ENCODE peak calls at places on chromosome 4, in eight cellular contexts. One of them, this sample, is unnamed.

GRCh38 chr4:35052546-35052945 is 1191.8 kb downstream of the ARAP2 start:
- DNase-seq in heart right ventricle: no peak
- DNase-seq in LHCN-M2: no peak
- DNase-seq in substantia nigra: no peak
- DNase-seq in effector CD4-positive, alpha-beta T cell: no peak
- DNase-seq in NCI-H510A treated with DMSO at 0.1 percent for 48 hours: no peak
- DNase-seq in upper lobe of left lung: no peak
- DNase-seq in NCI-H1694 treated with DMSO at 0.1 percent for 48 hours: no peak
- DNase-seq in this sample: no peak

GRCh38 chr4:113256946-113257345 is 207.5 kb downstream of the ANK2 start:
- DNase-seq in NCI-H510A treated with DMSO at 0.1 percent for 48 hours: no peak
- DNase-seq in LHCN-M2: no peak
- DNase-seq in heart right ventricle: no peak
- DNase-seq in effector CD4-positive, alpha-beta T cell: no peak
- DNase-seq in substantia nigra: no peak
- DNase-seq in NCI-H1694 treated with DMSO at 0.1 percent for 48 hours: peak
- DNase-seq in upper lobe of left lung: no peak
- DNase-seq in this sample: no peak

GRCh38 chr4:40886931-40887330 is 137.2 kb downstream of the NSUN7 start:
- DNase-seq in upper lobe of left lung: no peak
- DNase-seq in LHCN-M2: no peak
- DNase-seq in effector CD4-positive, alpha-beta T cell: no peak
- DNase-seq in substantia nigra: no peak
- DNase-seq in NCI-H1694 treated with DMSO at 0.1 percent for 48 hours: no peak
- DNase-seq in NCI-H510A treated with DMSO at 0.1 percent for 48 hours: no peak
- DNase-seq in heart right ventricle: no peak
- DNase-seq in this sample: no peak

GRCh38 chr4:143699331-143700059 is 980 bp downstream of the FREM3 start:
- DNase-seq in LHCN-M2: no peak
- DNase-seq in effector CD4-positive, alpha-beta T cell: no peak
- DNase-seq in NCI-H1694 treated with DMSO at 0.1 percent for 48 hours: no peak
- DNase-seq in upper lobe of left lung: peak
- DNase-seq in heart right ventricle: peak
- DNase-seq in substantia nigra: no peak
- DNase-seq in NCI-H510A treated with DMSO at 0.1 percent for 48 hours: no peak
- DNase-seq in this sample: no peak

GRCh38 chr4:65943076-65943475 is 272.8 kb upstream of the EPHA5 start:
- DNase-seq in NCI-H1694 treated with DMSO at 0.1 percent for 48 hours: no peak
- DNase-seq in heart right ventricle: no peak
- DNase-seq in substantia nigra: no peak
- DNase-seq in LHCN-M2: peak
- DNase-seq in upper lobe of left lung: no peak
- DNase-seq in NCI-H510A treated with DMSO at 0.1 percent for 48 hours: no peak
- DNase-seq in effector CD4-positive, alpha-beta T cell: no peak
- DNase-seq in this sample: no peak

GRCh38 chr4:70721747-70722146 is at the start of gene RUFY3:
- DNase-seq in NCI-H510A treated with DMSO at 0.1 percent for 48 hours: peak
- DNase-seq in heart right ventricle: no peak
- DNase-seq in upper lobe of left lung: no peak
- DNase-seq in NCI-H1694 treated with DMSO at 0.1 percent for 48 hours: peak
- DNase-seq in LHCN-M2: peak
- DNase-seq in substantia nigra: peak
- DNase-seq in effector CD4-positive, alpha-beta T cell: no peak
- DNase-seq in this sample: peak

GRCh38 chr4:40301592-40301991 is 33.5 kb upstream of the CHRNA9 start:
- DNase-seq in effector CD4-positive, alpha-beta T cell: peak
- DNase-seq in upper lobe of left lung: peak
- DNase-seq in LHCN-M2: no peak
- DNase-seq in NCI-H510A treated with DMSO at 0.1 percent for 48 hours: no peak
- DNase-seq in heart right ventricle: no peak
- DNase-seq in NCI-H1694 treated with DMSO at 0.1 percent for 48 hours: no peak
- DNase-seq in substantia nigra: no peak
- DNase-seq in this sample: no peak

GRCh38 chr4:123603165-123603564 is 206.6 kb downstream of the SPRY1 start:
- DNase-seq in substantia nigra: no peak
- DNase-seq in NCI-H510A treated with DMSO at 0.1 percent for 48 hours: no peak
- DNase-seq in NCI-H1694 treated with DMSO at 0.1 percent for 48 hours: no peak
- DNase-seq in effector CD4-positive, alpha-beta T cell: no peak
- DNase-seq in LHCN-M2: peak
- DNase-seq in upper lobe of left lung: no peak
- DNase-seq in heart right ventricle: no peak
- DNase-seq in this sample: no peak

GRCh38 chr4:71732706-71733105 is 51.2 kb downstream of the GC start:
- DNase-seq in NCI-H510A treated with DMSO at 0.1 percent for 48 hours: peak
- DNase-seq in NCI-H1694 treated with DMSO at 0.1 percent for 48 hours: peak
- DNase-seq in upper lobe of left lung: no peak
- DNase-seq in LHCN-M2: peak
- DNase-seq in effector CD4-positive, alpha-beta T cell: no peak
- DNase-seq in heart right ventricle: no peak
- DNase-seq in substantia nigra: no peak
- DNase-seq in this sample: no peak

GRCh38 chr4:156158747-156159146 is 205.1 kb upstream of the CTSO start:
- DNase-seq in upper lobe of left lung: no peak
- DNase-seq in substantia nigra: no peak
- DNase-seq in NCI-H510A treated with DMSO at 0.1 percent for 48 hours: no peak
- DNase-seq in heart right ventricle: no peak
- DNase-seq in NCI-H1694 treated with DMSO at 0.1 percent for 48 hours: no peak
- DNase-seq in effector CD4-positive, alpha-beta T cell: no peak
- DNase-seq in LHCN-M2: no peak
- DNase-seq in this sample: no peak

GRCh38 chr4:102675142-102675541 is 85.6 kb downstream of the MANBA start:
- DNase-seq in effector CD4-positive, alpha-beta T cell: no peak
- DNase-seq in NCI-H1694 treated with DMSO at 0.1 percent for 48 hours: no peak
- DNase-seq in heart right ventricle: no peak
- DNase-seq in upper lobe of left lung: no peak
- DNase-seq in NCI-H510A treated with DMSO at 0.1 percent for 48 hours: no peak
- DNase-seq in LHCN-M2: no peak
- DNase-seq in substantia nigra: no peak
- DNase-seq in this sample: no peak

GRCh38 chr4:125115476-125115875 is 199.3 kb upstream of the FAT4 start:
- DNase-seq in LHCN-M2: no peak
- DNase-seq in upper lobe of left lung: no peak
- DNase-seq in NCI-H510A treated with DMSO at 0.1 percent for 48 hours: no peak
- DNase-seq in substantia nigra: no peak
- DNase-seq in effector CD4-positive, alpha-beta T cell: no peak
- DNase-seq in NCI-H1694 treated with DMSO at 0.1 percent for 48 hours: no peak
- DNase-seq in heart right ventricle: no peak
- DNase-seq in this sample: no peak